ENCODE peak calls at places on chromosomes 12 and 14, in seven cellular contexts. H is fibroblast of pulmonary artery, B is A549, R is foreskin keratinocyte, L is uterus, S is B cell, V is cardiac fibroblast. Q is an unnamed sample.
A peak's percentile ranks its signal among the peaks of the same experiment; 100 is the strongest.

GRCh38 chr12:52530905-52531304 is 10.7 kb upstream of the KRT5 start:
- DNase-seq in H (no peak), B (no peak), R (no peak), L (no peak), S (no peak), V (no peak), Q (no peak)

GRCh38 chr12:98758331-98758730 is 113.2 kb downstream of the APAF1 start:
- DNase-seq in H (peak; percentile 13), B (no peak), R (no peak), L (peak; percentile 73), S (no peak), V (peak; percentile 40), Q (no peak)

GRCh38 chr14:64444984-64445845 is 20.1 kb upstream of the AKAP5 start:
- DNase-seq in H (peak; percentile 87), B (peak; percentile 41), R (no peak), L (peak; percentile 46), S (peak; percentile 78), V (peak; percentile 88), Q (no peak)

GRCh38 chr12:124884587-124885438 is 21.1 kb upstream of the SCARB1 start:
- DNase-seq in H (no peak), B (no peak), R (no peak), L (no peak), S (peak; percentile 83), V (no peak), Q (no peak)

GRCh38 chr14:50530358-50530757 is 2.0 kb downstream of the MAP4K5 start:
- DNase-seq in H (peak; percentile 35), B (no peak), R (no peak), L (no peak), S (no peak), V (peak; percentile 72), Q (peak; percentile 60)

GRCh38 chr12:121872546-121873223 is 14.0 kb upstream of the HPD start:
- DNase-seq in H (peak; percentile 94), B (no peak), R (peak; percentile 81), L (peak; percentile 72), S (no peak), V (peak; percentile 96), Q (peak; percentile 96)

GRCh38 chr14:29861996-29862395 is 65.7 kb downstream of the PRKD1 start:
- DNase-seq in H (no peak), B (no peak), R (no peak), L (no peak), S (no peak), V (no peak), Q (no peak)

GRCh38 chr12:85155791-85156190 is 119.6 kb downstream of the LRRIQ1 start:
- DNase-seq in H (peak; percentile 42), B (peak; percentile 74), R (no peak), L (no peak), S (no peak), V (peak; percentile 33), Q (no peak)

GRCh38 chr14:23639891-23640523 is 3.8 kb downstream of the DHRS2 start:
- DNase-seq in H (no peak), B (no peak), R (no peak), L (no peak), S (no peak), V (peak; percentile 34), Q (no peak)

GRCh38 chr14:65370890-65371289 is 41.6 kb upstream of the FUT8 start:
- DNase-seq in H (no peak), B (no peak), R (no peak), L (no peak), S (no peak), V (no peak), Q (no peak)

GRCh38 chr12:75825686-75826085 is 205.9 kb downstream of the PHLDA1 start:
- DNase-seq in H (peak; percentile 53), B (no peak), R (peak; percentile 92), L (no peak), S (no peak), V (peak; percentile 68), Q (peak; percentile 93)

GRCh38 chr12:128388461-128388921 is 121.5 kb downstream of the TMEM132C start:
- DNase-seq in H (peak; percentile 2), B (no peak), R (no peak), L (peak; percentile 57), S (no peak), V (no peak), Q (no peak)

GRCh38 chr12:126944684-126945083 is 1322.3 kb upstream of the TMEM132C start:
- DNase-seq in H (no peak), B (no peak), R (no peak), L (no peak), S (no peak), V (peak; percentile 3), Q (no peak)

GRCh38 chr14:22333408-22334274 is 255.4 kb downstream of the DAD1 start:
- DNase-seq in H (peak; percentile 68), B (peak; percentile 88), R (no peak), L (no peak), S (no peak), V (peak; percentile 82), Q (peak; percentile 52)

GRCh38 chr12:29282452-29282851 is 98.5 kb downstream of the ERGIC2 start:
- DNase-seq in H (peak; percentile 34), B (no peak), R (no peak), L (no peak), S (no peak), V (no peak), Q (no peak)

GRCh38 chr14:42523656-42524055 is 917.0 kb downstream of the LRFN5 start:
- DNase-seq in H (no peak), B (no peak), R (no peak), L (no peak), S (no peak), V (no peak), Q (no peak)

GRCh38 chr14:88868558-88869159 is 44.2 kb downstream of the TTC8 start:
- DNase-seq in H (peak; percentile 20), B (peak; percentile 23), R (no peak), L (no peak), S (peak; percentile 13), V (peak; percentile 42), Q (peak; percentile 37)

GRCh38 chr12:105978686-105979085 is 160.1 kb downstream of the NUAK1 start:
- DNase-seq in H (no peak), B (no peak), R (no peak), L (no peak), S (no peak), V (peak; percentile 38), Q (no peak)

GRCh38 chr14:54839681-54840080 is 62.9 kb downstream of the GCH1 start:
- DNase-seq in H (peak; percentile 71), B (peak; percentile 19), R (no peak), L (peak; percentile 53), S (no peak), V (peak; percentile 43), Q (no peak)

DNA sequence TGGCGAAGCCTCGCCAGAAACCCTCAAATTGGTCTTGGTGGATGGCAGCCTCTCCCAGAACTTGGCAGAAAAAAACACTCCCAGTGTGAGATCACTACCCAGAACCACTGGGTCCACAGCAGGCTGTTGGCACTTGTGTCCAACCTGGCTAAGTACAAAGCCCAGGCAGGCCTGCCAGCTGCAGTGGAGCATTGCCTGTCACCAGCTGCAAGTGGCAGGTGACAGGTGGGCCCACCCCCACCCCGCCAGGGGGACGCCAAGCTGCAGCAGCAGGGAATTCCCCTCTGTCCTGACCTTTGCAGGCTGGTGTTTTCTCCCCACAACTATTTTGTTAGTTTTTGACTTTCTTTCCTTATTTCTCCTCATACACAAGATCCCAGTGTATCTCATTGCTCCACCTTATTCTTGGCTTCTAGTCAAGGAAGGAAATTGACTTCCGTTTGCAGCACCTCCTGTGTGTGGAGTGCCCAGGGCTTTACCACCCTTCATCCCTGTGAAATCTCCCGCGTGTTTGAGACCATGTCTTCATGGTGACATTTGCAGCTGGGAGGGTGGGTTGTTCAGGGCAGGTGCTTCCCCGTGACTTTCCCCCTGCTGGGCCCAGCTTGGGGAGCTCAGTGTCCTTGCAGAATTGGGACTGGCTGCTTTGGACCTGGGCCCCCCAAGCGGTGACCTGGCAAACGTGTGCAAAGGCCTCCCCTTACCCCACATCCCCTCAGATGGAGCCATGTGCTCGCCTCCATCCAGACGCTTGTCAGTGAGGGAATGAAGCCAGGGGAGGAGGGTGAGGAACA is 73.8 kb upstream of the RIN3 start:
- DNase-seq in H (no peak), B (no peak), R (no peak), L (no peak), S (peak; percentile 24), V (no peak), Q (no peak)
- TF ChIP-seq CTCF in H (no peak), B (no peak), R (no peak), L (no peak), S (no peak), V (no peak), Q (no peak)

GRCh38 chr12:54215990-54216579 is 27.3 kb upstream of the SMUG1 start:
- DNase-seq in H (no peak), B (peak; percentile 44), R (no peak), L (no peak), S (peak; percentile 59), V (no peak), Q (no peak)
- TF ChIP-seq CTCF in H (no peak), B (no peak), R (no peak), L (no peak), S (no peak), V (no peak), Q (no peak)

DNA sequence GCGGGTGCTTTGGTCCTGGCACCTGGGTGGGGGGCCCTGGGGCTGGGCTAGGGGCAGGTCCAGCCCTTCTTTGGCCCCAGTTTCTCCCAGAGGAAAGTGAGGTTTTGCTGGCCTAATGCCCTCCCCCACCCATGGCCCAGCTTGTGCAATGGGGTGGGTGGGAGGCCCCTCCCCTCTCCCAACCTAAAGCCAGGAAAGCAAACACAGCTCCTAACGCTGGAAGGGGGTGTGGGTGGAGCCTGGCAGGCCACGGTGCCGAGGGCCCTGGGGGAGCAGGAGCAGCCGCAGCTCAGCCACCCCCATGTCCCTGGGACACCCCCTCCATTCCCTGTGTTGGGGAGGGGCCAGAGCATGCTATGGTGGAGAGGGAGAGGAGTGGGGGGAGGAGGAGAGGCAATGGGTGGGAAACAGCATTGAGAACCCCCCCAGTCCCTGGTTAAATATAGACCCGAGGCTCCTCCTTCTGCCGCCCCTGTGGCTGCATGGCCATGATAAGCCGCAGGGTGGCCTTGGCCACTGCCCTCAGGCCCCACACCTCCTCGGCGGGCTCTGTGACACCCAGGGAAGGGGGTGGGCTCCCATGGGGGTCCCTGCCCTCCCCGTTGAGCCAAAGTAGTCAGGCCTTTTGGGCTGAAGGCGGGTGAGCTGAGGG is 4.7 kb downstream of the EXOC3L4 start:
- DNase-seq in H (no peak), B (peak; percentile 75), R (no peak), L (no peak), S (no peak), V (no peak), Q (no peak)
- TF ChIP-seq CTCF in H (no peak), B (no peak), R (no peak), L (no peak), S (no peak), V (no peak), Q (no peak)

GRCh38 chr14:53365516-53366130 is 212.5 kb upstream of the DDHD1 start:
- DNase-seq in H (peak; percentile 27), B (no peak), R (no peak), L (no peak), S (no peak), V (peak; percentile 31), Q (no peak)
- TF ChIP-seq CTCF in H (no peak), B (no peak), R (no peak), L (no peak), S (no peak), V (no peak), Q (no peak)